ENCODE peak calls at places on chromosomes 5 and 9, in seven cellular contexts. One of them, this sample, is unnamed.

GRCh38 chr9:133512253-133513213 is 12.2 kb downstream of the MYMK start:
- DNase-seq in testis: no peak
- DNase-seq in right atrium auricular region: no peak
- DNase-seq in T-helper 1 cell: no peak
- DNase-seq in LHCN-M2: no peak
- DNase-seq in HFF-Myc: no peak
- DNase-seq in RPMI7951: no peak
- DNase-seq in this sample: peak

GRCh38 chr5:173016621-173017046 is 33.1 kb downstream of the ATP6V0E1 start:
- DNase-seq in HFF-Myc: no peak
- DNase-seq in right atrium auricular region: peak
- DNase-seq in LHCN-M2: peak
- DNase-seq in T-helper 1 cell: no peak
- DNase-seq in RPMI7951: peak
- DNase-seq in testis: peak
- DNase-seq in this sample: peak

GRCh38 chr5:86605881-86606280 is 11.9 kb upstream of the COX7C start:
- DNase-seq in LHCN-M2: no peak
- DNase-seq in T-helper 1 cell: no peak
- DNase-seq in right atrium auricular region: no peak
- DNase-seq in RPMI7951: no peak
- DNase-seq in testis: no peak
- DNase-seq in HFF-Myc: no peak
- DNase-seq in this sample: no peak

GRCh38 chr5:56094579-56095361 is 100.0 kb upstream of the IL6ST start:
- DNase-seq in testis: no peak
- DNase-seq in RPMI7951: no peak
- DNase-seq in HFF-Myc: no peak
- DNase-seq in right atrium auricular region: no peak
- DNase-seq in LHCN-M2: peak
- DNase-seq in T-helper 1 cell: no peak
- DNase-seq in this sample: no peak

GRCh38 chr5:81579525-81579924 is 171.4 kb downstream of the SSBP2 start:
- DNase-seq in T-helper 1 cell: no peak
- DNase-seq in HFF-Myc: no peak
- DNase-seq in LHCN-M2: peak
- DNase-seq in RPMI7951: peak
- DNase-seq in right atrium auricular region: no peak
- DNase-seq in testis: no peak
- DNase-seq in this sample: peak

GRCh38 chr9:14018061-14018460 is 295.9 kb downstream of the NFIB start:
- DNase-seq in testis: no peak
- DNase-seq in RPMI7951: peak
- DNase-seq in LHCN-M2: peak
- DNase-seq in T-helper 1 cell: no peak
- DNase-seq in HFF-Myc: no peak
- DNase-seq in right atrium auricular region: no peak
- DNase-seq in this sample: peak

GRCh38 chr9:136339173-136339957 is 12.0 kb downstream of the GPSM1 start:
- DNase-seq in T-helper 1 cell: no peak
- DNase-seq in LHCN-M2: peak
- DNase-seq in right atrium auricular region: no peak
- DNase-seq in testis: peak
- DNase-seq in RPMI7951: peak
- DNase-seq in HFF-Myc: no peak
- DNase-seq in this sample: peak

GRCh38 chr5:142821027-142821732 is 51.0 kb downstream of the ARHGAP26 start:
- DNase-seq in HFF-Myc: no peak
- DNase-seq in LHCN-M2: no peak
- DNase-seq in RPMI7951: peak
- DNase-seq in T-helper 1 cell: no peak
- DNase-seq in right atrium auricular region: no peak
- DNase-seq in testis: no peak
- DNase-seq in this sample: no peak

GRCh38 chr5:90909091-90909503 is 350.5 kb downstream of the ADGRV1 start:
- DNase-seq in right atrium auricular region: no peak
- DNase-seq in T-helper 1 cell: no peak
- DNase-seq in HFF-Myc: peak
- DNase-seq in testis: no peak
- DNase-seq in LHCN-M2: peak
- DNase-seq in RPMI7951: peak
- DNase-seq in this sample: peak

GRCh38 chr9:134811673-134812668 is 68.6 kb upstream of the FCN2 start:
- DNase-seq in right atrium auricular region: no peak
- DNase-seq in RPMI7951: peak
- DNase-seq in T-helper 1 cell: no peak
- DNase-seq in HFF-Myc: peak
- DNase-seq in LHCN-M2: peak
- DNase-seq in testis: no peak
- DNase-seq in this sample: peak

GRCh38 chr9:27497883-27498553 is 26.1 kb upstream of the IFNK start:
- DNase-seq in RPMI7951: no peak
- DNase-seq in right atrium auricular region: no peak
- DNase-seq in HFF-Myc: no peak
- DNase-seq in LHCN-M2: no peak
- DNase-seq in T-helper 1 cell: no peak
- DNase-seq in testis: no peak
- DNase-seq in this sample: no peak

GRCh38 chr9:89526667-89527066 is 28.8 kb upstream of the SEMA4D start:
- DNase-seq in testis: no peak
- DNase-seq in RPMI7951: no peak
- DNase-seq in right atrium auricular region: no peak
- DNase-seq in HFF-Myc: no peak
- DNase-seq in LHCN-M2: no peak
- DNase-seq in T-helper 1 cell: no peak
- DNase-seq in this sample: no peak

GRCh38 chr5:52727568-52727967 is 60.1 kb upstream of the ITGA1 start:
- DNase-seq in RPMI7951: peak
- DNase-seq in testis: no peak
- DNase-seq in right atrium auricular region: no peak
- DNase-seq in HFF-Myc: no peak
- DNase-seq in LHCN-M2: peak
- DNase-seq in T-helper 1 cell: no peak
- DNase-seq in this sample: peak

GRCh38 chr5:1550287-1551076 is 26.7 kb upstream of the LPCAT1 start:
- DNase-seq in right atrium auricular region: peak
- DNase-seq in T-helper 1 cell: no peak
- DNase-seq in HFF-Myc: no peak
- DNase-seq in LHCN-M2: no peak
- DNase-seq in RPMI7951: no peak
- DNase-seq in testis: peak
- DNase-seq in this sample: no peak

GRCh38 chr5:77628840-77629552 is 9.5 kb downstream of the OTP start:
- DNase-seq in T-helper 1 cell: no peak
- DNase-seq in RPMI7951: no peak
- DNase-seq in LHCN-M2: no peak
- DNase-seq in right atrium auricular region: no peak
- DNase-seq in HFF-Myc: no peak
- DNase-seq in testis: no peak
- DNase-seq in this sample: no peak

GRCh38 chr9:37994639-37995347 is 74.2 kb downstream of the SHB start:
- DNase-seq in testis: peak
- DNase-seq in RPMI7951: peak
- DNase-seq in T-helper 1 cell: no peak
- DNase-seq in right atrium auricular region: peak
- DNase-seq in HFF-Myc: no peak
- DNase-seq in LHCN-M2: peak
- DNase-seq in this sample: peak

GRCh38 chr5:174340221-174340620 is 294.7 kb downstream of the NSG2 start:
- DNase-seq in RPMI7951: peak
- DNase-seq in testis: no peak
- DNase-seq in LHCN-M2: no peak
- DNase-seq in HFF-Myc: no peak
- DNase-seq in right atrium auricular region: no peak
- DNase-seq in T-helper 1 cell: no peak
- DNase-seq in this sample: no peak

GRCh38 chr5:68272289-68272688 is 56.7 kb downstream of the PIK3R1 start:
- DNase-seq in RPMI7951: no peak
- DNase-seq in HFF-Myc: no peak
- DNase-seq in testis: no peak
- DNase-seq in T-helper 1 cell: no peak
- DNase-seq in right atrium auricular region: no peak
- DNase-seq in LHCN-M2: no peak
- DNase-seq in this sample: no peak

This sample was measured in myocyte.